ENCODE peak calls at places on chromosomes 3 and 15, in five cellular contexts. Z is lower lobe of right lung; N is stimulated activated CD4-positive, alpha-beta T cell treated with anti-CD3 and anti-CD28 coated beads, Interleukin-1b, Interleukin-23, amount 100 ng/mL, for 48 hours; O is WTC11; D is mesothelial cell of epicardium. Q is an unnamed sample.

GRCh38 chr15:74179101-74179841 is 5.8 kb downstream of the ISLR start:
- DNase-seq in Z (peak), N (no peak), D (no peak), O (no peak), Q (no peak)

GRCh38 chr15:33068531-33068990 is 126.0 kb downstream of the FMN1 start:
- DNase-seq in O (no peak), N (no peak), D (no peak), Z (peak), Q (no peak)

GRCh38 chr15:45121706-45122417 is 7.7 kb downstream of the DUOXA2 start:
- DNase-seq in Z (peak), O (no peak), N (no peak), D (no peak), Q (no peak)

GRCh38 chr3:13470894-13471574 is 9.1 kb upstream of the HDAC11 start:
- DNase-seq in Z (no peak), O (peak), N (no peak), D (no peak), Q (no peak)

GRCh38 chr3:185455860-185456259 is 43.0 kb downstream of the TMEM41A start:
- DNase-seq in D (no peak), Z (no peak), O (no peak), N (no peak), Q (no peak)

GRCh38 chr3:184345678-184346144 is 8.3 kb downstream of the FAM131A start:
- DNase-seq in N (no peak), Z (peak), O (peak), D (no peak), Q (no peak)

GRCh38 chr3:50150863-50151686 is 4.0 kb upstream of the SEMA3F start:
- DNase-seq in Z (no peak), N (no peak), O (peak), D (peak), Q (no peak)

GRCh38 chr3:45984331-45985312 is 11.0 kb downstream of the FYCO1 start:
- DNase-seq in Z (no peak), D (no peak), N (no peak), O (no peak), Q (no peak)

GRCh38 chr3:33170531-33170930 is 48.1 kb downstream of the SUSD5 start:
- DNase-seq in Z (no peak), D (no peak), O (no peak), N (no peak), Q (no peak)

GRCh38 chr3:62798000-62798399 is 77.2 kb downstream of the CADPS start:
- DNase-seq in Z (no peak), N (no peak), O (no peak), D (no peak), Q (no peak)

GRCh38 chr15:53246996-53247395 is 456.9 kb upstream of the ONECUT1 start:
- DNase-seq in O (no peak), D (no peak), Z (no peak), N (no peak), Q (no peak)

GRCh38 chr3:154089416-154090115 is 31.6 kb upstream of the ARHGEF26 start:
- DNase-seq in N (no peak), O (no peak), D (no peak), Z (no peak), Q (no peak)

GRCh38 chr3:8657804-8658311 is 13.3 kb upstream of the SSUH2 start:
- DNase-seq in D (no peak), Z (no peak), O (no peak), N (no peak), Q (no peak)

GRCh38 chr15:86611392-86612040 is 531.8 kb downstream of the AGBL1 start:
- DNase-seq in D (no peak), N (peak), O (no peak), Z (no peak), Q (no peak)

GRCh38 chr3:151037746-151038145 is 47.7 kb upstream of the MED12L start:
- DNase-seq in O (no peak), Z (no peak), N (no peak), D (no peak), Q (no peak)

GRCh38 chr3:71035314-71035713 is 548.2 kb downstream of the FOXP1 start:
- DNase-seq in O (no peak), D (no peak), Z (no peak), N (no peak), Q (no peak)

GRCh38 chr15:101578443-101578894 is 73.7 kb downstream of the TM2D3 start:
- DNase-seq in N (peak), O (peak), D (no peak), Z (no peak), Q (no peak)

GRCh38 chr15:61155741-61156700 is 73.1 kb downstream of the RORA start:
- DNase-seq in Z (no peak), O (no peak), N (no peak), D (no peak), Q (no peak)

GRCh38 chr15:81400640-81401236 is 26.7 kb upstream of the TMC3 start:
- DNase-seq in D (no peak), O (no peak), N (no peak), Z (no peak), Q (no peak)

Q was measured in central memory CD8-positive, alpha-beta T cell.